ENCODE peak calls at places on chromosomes 13 and 19, in five cellular contexts. B is cardiac muscle cell; C is hippocampal formation; F is endothelial cell; Q is activated naive CD8-positive, alpha-beta T cell treated with anti-CD3 and anti-CD28 coated beads for 36 hours. G is an unnamed sample.

GRCh38 chr19:39144487-39145071 is 19.0 kb downstream of the PAK4 start:
- DNase-seq in Q (no peak), C (no peak), B (peak), F (peak), G (peak)

GRCh38 chr19:46482645-46483044 is 11.3 kb upstream of the PNMA8A start:
- DNase-seq in Q (no peak), B (peak), F (no peak), C (no peak), G (no peak)

GRCh38 chr13:94966380-94966779 is 254.0 kb upstream of the SOX21 start:
- DNase-seq in C (no peak), F (no peak), B (no peak), Q (no peak), G (no peak)

GRCh38 chr19:1651061-1651547 is 1.3 kb downstream of the TCF3 start:
- DNase-seq in Q (peak), C (no peak), B (peak), F (peak), G (no peak)

GRCh38 chr19:5394907-5395505 is 54.4 kb upstream of the PTPRS start:
- DNase-seq in C (no peak), Q (no peak), F (peak), B (no peak), G (no peak)

GRCh38 chr13:95659500-95659899 is 15.0 kb upstream of the DZIP1 start:
- DNase-seq in C (no peak), B (no peak), Q (no peak), F (no peak), G (no peak)

GRCh38 chr13:106919093-106919492 is 351.2 kb upstream of the ARGLU1 start:
- DNase-seq in Q (no peak), B (no peak), F (peak), C (no peak), G (peak)

GRCh38 chr13:98751397-98752110 is 918 bp downstream of the SLC15A1 start:
- DNase-seq in Q (no peak), C (no peak), F (peak), B (peak), G (no peak)

GRCh38 chr19:43784981-43785808 is 4.4 kb upstream of the KCNN4 start:
- DNase-seq in F (peak), B (peak), Q (peak), C (peak), G (peak)

GRCh38 chr13:32663660-32664059 is 77.4 kb downstream of the PDS5B start:
- DNase-seq in F (no peak), B (no peak), C (no peak), Q (no peak), G (no peak)

GRCh38 chr13:46992383-46992952 is 95.6 kb upstream of the HTR2A start:
- DNase-seq in C (no peak), Q (no peak), B (peak), F (peak), G (no peak)

GRCh38 chr19:5580116-5580515 is 12.4 kb upstream of the TINCR start:
- DNase-seq in C (no peak), B (no peak), Q (no peak), F (no peak), G (peak)

GRCh38 chr13:29131159-29131558 is 311.0 kb downstream of the MTUS2 start:
- DNase-seq in B (no peak), C (no peak), Q (no peak), F (no peak), G (no peak)

GRCh38 chr19:34126966-34127365 is 45.3 kb upstream of the LSM14A start:
- DNase-seq in C (no peak), B (no peak), F (no peak), Q (no peak), G (no peak)

GRCh38 chr19:1748115-1748702 is 5.1 kb upstream of the ONECUT3 start:
- DNase-seq in B (no peak), C (no peak), F (no peak), Q (no peak), G (no peak)

GRCh38 chr19:56112313-56112709 is 8.8 kb downstream of the ZNF787 start:
- DNase-seq in F (no peak), B (no peak), Q (no peak), C (no peak), G (no peak)

GRCh38 chr19:39325778-39326680 is 5.4 kb upstream of the LRFN1 start:
- DNase-seq in B (no peak), Q (no peak), F (no peak), C (no peak), G (peak)

GRCh38 chr19:609001-609340 is 19.3 kb downstream of the HCN2 start:
- DNase-seq in C (peak), B (no peak), Q (no peak), F (no peak), G (peak)

GRCh38 chr19:35247526-35248309 is 1.1 kb upstream of the LSR start:
- DNase-seq in Q (peak), B (no peak), F (peak), C (no peak), G (no peak)

GRCh38 chr13:99386495-99386894 is 79.3 kb upstream of the GPR183 start:
- DNase-seq in Q (no peak), C (no peak), B (no peak), F (no peak), G (no peak)

GRCh38 chr19:18433039-18433691 is 4.8 kb downstream of the ISYNA1 start:
- DNase-seq in Q (no peak), F (no peak), B (peak), C (no peak), G (no peak)

GRCh38 chr19:35955881-35956634 is 19.9 kb downstream of the LRFN3 start:
- DNase-seq in C (no peak), B (no peak), F (no peak), Q (no peak), G (no peak)

GRCh38 chr19:35868172-35868822 is at the start of gene APLP1:
- DNase-seq in B (peak), C (peak), F (peak), Q (peak), G (peak)

GRCh38 chr19:48945817-48946216 is 8.9 kb upstream of the BAX start:
- DNase-seq in B (no peak), Q (no peak), F (no peak), C (no peak), G (no peak)

GRCh38 chr13:59950201-59950730 is 213.5 kb downstream of the DIAPH3 start:
- DNase-seq in F (no peak), B (no peak), Q (no peak), C (no peak), G (no peak)

GRCh38 chr13:47337781-47338507 is 441.1 kb upstream of the HTR2A start:
- DNase-seq in F (no peak), B (peak), Q (no peak), C (no peak), G (peak)

GRCh38 chr13:31945202-31945978 is 86.2 kb upstream of the FRY start:
- DNase-seq in B (peak), F (no peak), C (no peak), Q (no peak), G (peak)

GRCh38 chr19:55492362-55492944 is 4.2 kb downstream of the SSC5D start:
- DNase-seq in C (no peak), B (no peak), Q (no peak), F (no peak), G (no peak)